ENCODE peak calls at places on chromosomes 5 and 9, in eight cellular contexts. One of them, this sample, is unnamed.

GRCh38 chr5:43000198-43000840 is 39.8 kb downstream of the ANXA2R start:
- DNase-seq in CD8-positive, alpha-beta T cell: no peak
- DNase-seq in left lung: no peak
- DNase-seq in CD4-positive, alpha-beta memory T cell: no peak
- DNase-seq in colonic mucosa: no peak
- DNase-seq in effector memory CD4-positive, alpha-beta T cell: no peak
- DNase-seq in lower lobe of right lung: no peak
- DNase-seq in body of pancreas: no peak
- DNase-seq in this sample: no peak

GRCh38 chr9:130681769-130682489 is 11.7 kb upstream of the EXOSC2 start:
- DNase-seq in CD8-positive, alpha-beta T cell: no peak
- DNase-seq in left lung: no peak
- DNase-seq in CD4-positive, alpha-beta memory T cell: peak; percentile 40
- DNase-seq in colonic mucosa: peak; percentile 41
- DNase-seq in effector memory CD4-positive, alpha-beta T cell: no peak
- DNase-seq in lower lobe of right lung: no peak
- DNase-seq in body of pancreas: no peak
- DNase-seq in this sample: no peak

GRCh38 chr9:132235894-132236661 is 74.2 kb downstream of the NTNG2 start:
- DNase-seq in CD8-positive, alpha-beta T cell: peak; percentile 74
- DNase-seq in left lung: peak; percentile 93
- DNase-seq in CD4-positive, alpha-beta memory T cell: peak; percentile 75
- DNase-seq in colonic mucosa: peak; percentile 76
- DNase-seq in effector memory CD4-positive, alpha-beta T cell: peak; percentile 51
- DNase-seq in lower lobe of right lung: peak; percentile 84
- DNase-seq in body of pancreas: peak; percentile 86
- DNase-seq in this sample: peak; percentile 76

GRCh38 chr9:21294325-21294724 is 10.8 kb downstream of the IFNA5 start:
- DNase-seq in CD8-positive, alpha-beta T cell: no peak
- DNase-seq in left lung: no peak
- DNase-seq in CD4-positive, alpha-beta memory T cell: no peak
- DNase-seq in colonic mucosa: no peak
- DNase-seq in effector memory CD4-positive, alpha-beta T cell: no peak
- DNase-seq in lower lobe of right lung: no peak
- DNase-seq in body of pancreas: no peak
- DNase-seq in this sample: no peak

GRCh38 chr5:172412724-172413260 is 41.5 kb downstream of the SH3PXD2B start:
- DNase-seq in CD8-positive, alpha-beta T cell: no peak
- DNase-seq in left lung: peak; percentile 91
- DNase-seq in CD4-positive, alpha-beta memory T cell: no peak
- DNase-seq in colonic mucosa: peak; percentile 63
- DNase-seq in effector memory CD4-positive, alpha-beta T cell: no peak
- DNase-seq in lower lobe of right lung: peak; percentile 88
- DNase-seq in body of pancreas: peak; percentile 56
- DNase-seq in this sample: peak; percentile 59

GRCh38 chr5:181173420-181174342 is 26.3 kb downstream of the OR2V2 start:
- DNase-seq in CD8-positive, alpha-beta T cell: no peak
- DNase-seq in left lung: no peak
- DNase-seq in CD4-positive, alpha-beta memory T cell: peak; percentile 60
- DNase-seq in colonic mucosa: peak; percentile 60
- DNase-seq in effector memory CD4-positive, alpha-beta T cell: no peak
- DNase-seq in lower lobe of right lung: no peak
- DNase-seq in body of pancreas: no peak
- DNase-seq in this sample: no peak

GRCh38 chr9:108575286-108575685 is 280.5 kb downstream of the ACTL7B start:
- DNase-seq in CD8-positive, alpha-beta T cell: no peak
- DNase-seq in left lung: no peak
- DNase-seq in CD4-positive, alpha-beta memory T cell: no peak
- DNase-seq in colonic mucosa: no peak
- DNase-seq in effector memory CD4-positive, alpha-beta T cell: no peak
- DNase-seq in lower lobe of right lung: no peak
- DNase-seq in body of pancreas: no peak
- DNase-seq in this sample: no peak

GRCh38 chr9:4630836-4631235 is 31.3 kb upstream of the PLPP6 start:
- DNase-seq in CD8-positive, alpha-beta T cell: no peak
- DNase-seq in left lung: no peak
- DNase-seq in CD4-positive, alpha-beta memory T cell: no peak
- DNase-seq in colonic mucosa: no peak
- DNase-seq in effector memory CD4-positive, alpha-beta T cell: no peak
- DNase-seq in lower lobe of right lung: no peak
- DNase-seq in body of pancreas: no peak
- DNase-seq in this sample: no peak

GRCh38 chr9:85040806-85041575 is 371.5 kb downstream of the NTRK2 start:
- DNase-seq in CD8-positive, alpha-beta T cell: no peak
- DNase-seq in left lung: no peak
- DNase-seq in CD4-positive, alpha-beta memory T cell: no peak
- DNase-seq in colonic mucosa: no peak
- DNase-seq in effector memory CD4-positive, alpha-beta T cell: no peak
- DNase-seq in lower lobe of right lung: no peak
- DNase-seq in body of pancreas: no peak
- DNase-seq in this sample: no peak

GRCh38 chr9:89434636-89435314 is 63.1 kb downstream of the SEMA4D start:
- DNase-seq in CD8-positive, alpha-beta T cell: no peak
- DNase-seq in left lung: no peak
- DNase-seq in CD4-positive, alpha-beta memory T cell: no peak
- DNase-seq in colonic mucosa: no peak
- DNase-seq in effector memory CD4-positive, alpha-beta T cell: no peak
- DNase-seq in lower lobe of right lung: no peak
- DNase-seq in body of pancreas: no peak
- DNase-seq in this sample: no peak

GRCh38 chr5:59923465-59923864 is 29.9 kb upstream of the PDE4D start:
- DNase-seq in CD8-positive, alpha-beta T cell: no peak
- DNase-seq in left lung: no peak
- DNase-seq in CD4-positive, alpha-beta memory T cell: no peak
- DNase-seq in colonic mucosa: no peak
- DNase-seq in effector memory CD4-positive, alpha-beta T cell: no peak
- DNase-seq in lower lobe of right lung: no peak
- DNase-seq in body of pancreas: no peak
- DNase-seq in this sample: no peak

GRCh38 chr5:140821375-140822280 is at the start of gene PCDHA5:
- DNase-seq in CD8-positive, alpha-beta T cell: no peak
- DNase-seq in left lung: peak; percentile 57
- DNase-seq in CD4-positive, alpha-beta memory T cell: no peak
- DNase-seq in colonic mucosa: no peak
- DNase-seq in effector memory CD4-positive, alpha-beta T cell: no peak
- DNase-seq in lower lobe of right lung: no peak
- DNase-seq in body of pancreas: no peak
- DNase-seq in this sample: no peak

GRCh38 chr9:88379352-88379751 is 8.9 kb upstream of the SPIN1 start:
- DNase-seq in CD8-positive, alpha-beta T cell: no peak
- DNase-seq in left lung: no peak
- DNase-seq in CD4-positive, alpha-beta memory T cell: no peak
- DNase-seq in colonic mucosa: no peak
- DNase-seq in effector memory CD4-positive, alpha-beta T cell: no peak
- DNase-seq in lower lobe of right lung: no peak
- DNase-seq in body of pancreas: no peak
- DNase-seq in this sample: no peak

GRCh38 chr5:32251864-32252458 is 60.8 kb downstream of the MTMR12 start:
- DNase-seq in CD8-positive, alpha-beta T cell: no peak
- DNase-seq in left lung: no peak
- DNase-seq in CD4-positive, alpha-beta memory T cell: no peak
- DNase-seq in colonic mucosa: no peak
- DNase-seq in effector memory CD4-positive, alpha-beta T cell: no peak
- DNase-seq in lower lobe of right lung: no peak
- DNase-seq in body of pancreas: no peak
- DNase-seq in this sample: no peak

GRCh38 chr5:142364251-142365145 is 39.7 kb upstream of the SPRY4 start:
- DNase-seq in CD8-positive, alpha-beta T cell: no peak
- DNase-seq in left lung: no peak
- DNase-seq in CD4-positive, alpha-beta memory T cell: no peak
- DNase-seq in colonic mucosa: no peak
- DNase-seq in effector memory CD4-positive, alpha-beta T cell: no peak
- DNase-seq in lower lobe of right lung: no peak
- DNase-seq in body of pancreas: no peak
- DNase-seq in this sample: peak; percentile 65

GRCh38 chr9:138006576-138007233 is 129.1 kb downstream of the CACNA1B start:
- DNase-seq in CD8-positive, alpha-beta T cell: no peak
- DNase-seq in left lung: peak; percentile 66
- DNase-seq in CD4-positive, alpha-beta memory T cell: no peak
- DNase-seq in colonic mucosa: no peak
- DNase-seq in effector memory CD4-positive, alpha-beta T cell: no peak
- DNase-seq in lower lobe of right lung: peak; percentile 21
- DNase-seq in body of pancreas: no peak
- DNase-seq in this sample: no peak
- H3K4me3 ChIP-seq in CD8-positive, alpha-beta T cell: no peak overlapping the region
- H3K4me3 ChIP-seq in left lung: no peak overlapping the region
- H3K4me3 ChIP-seq in CD4-positive, alpha-beta memory T cell: no peak overlapping the region
- H3K4me3 ChIP-seq in colonic mucosa: no peak overlapping the region
- H3K4me3 ChIP-seq in effector memory CD4-positive, alpha-beta T cell: no peak overlapping the region
- H3K4me3 ChIP-seq in lower lobe of right lung: no peak overlapping the region
- H3K4me3 ChIP-seq in body of pancreas: no peak overlapping the region
- H3K4me3 ChIP-seq in this sample: no peak overlapping the region

DNA sequence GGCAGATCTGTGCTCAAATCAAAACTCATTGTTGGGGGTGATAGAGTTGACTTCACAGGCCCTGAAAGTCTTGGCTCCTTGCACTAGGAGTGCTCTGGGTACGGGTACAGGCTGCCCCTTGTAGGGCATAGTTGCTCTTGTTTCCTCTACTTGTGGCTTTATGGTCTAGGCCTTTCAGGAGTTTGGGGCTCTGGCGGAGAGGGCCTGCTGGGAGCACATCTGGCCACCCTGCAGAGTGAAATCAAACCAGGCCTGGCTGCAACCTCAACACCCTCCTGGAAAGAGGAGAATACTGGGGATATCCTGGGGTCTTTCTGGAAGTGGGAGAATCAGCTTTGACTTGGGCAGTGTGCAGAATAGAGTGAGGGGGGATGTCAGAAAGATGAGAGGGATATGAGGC is 1.5 kb downstream of the TGFBI start:
- DNase-seq in CD8-positive, alpha-beta T cell: no peak
- DNase-seq in left lung: no peak
- DNase-seq in CD4-positive, alpha-beta memory T cell: no peak
- DNase-seq in colonic mucosa: no peak
- DNase-seq in effector memory CD4-positive, alpha-beta T cell: no peak
- DNase-seq in lower lobe of right lung: no peak
- DNase-seq in body of pancreas: no peak
- DNase-seq in this sample: peak; percentile 9
- H3K4me1 ChIP-seq in CD8-positive, alpha-beta T cell: no peaks in the 10 kb centered on the region
- H3K4me1 ChIP-seq in left lung: peaks cover 37% of the 10 kb centered on the region
- H3K4me1 ChIP-seq in CD4-positive, alpha-beta memory T cell: peaks cover 30% of the 10 kb centered on the region
- H3K4me1 ChIP-seq in colonic mucosa: peaks cover 4% of the 10 kb centered on the region
- H3K4me1 ChIP-seq in effector memory CD4-positive, alpha-beta T cell: no peaks in the 10 kb centered on the region
- H3K4me1 ChIP-seq in lower lobe of right lung: peaks cover 45% of the 10 kb centered on the region
- H3K4me1 ChIP-seq in body of pancreas: peaks cover 12% of the 10 kb centered on the region
- H3K4me1 ChIP-seq in this sample: no peaks in the 10 kb centered on the region

GRCh38 chr9:35829764-35830096 is 702 bp downstream of the TMEM8B start:
- DNase-seq in CD8-positive, alpha-beta T cell: no peak
- DNase-seq in left lung: no peak
- DNase-seq in CD4-positive, alpha-beta memory T cell: no peak
- DNase-seq in colonic mucosa: no peak
- DNase-seq in effector memory CD4-positive, alpha-beta T cell: no peak
- DNase-seq in lower lobe of right lung: no peak
- DNase-seq in body of pancreas: no peak
- DNase-seq in this sample: no peak
- H3K4me3 ChIP-seq in CD8-positive, alpha-beta T cell: peak overlapping the region; percentile 89
- H3K4me3 ChIP-seq in left lung: peak overlapping the region; percentile 57
- H3K4me3 ChIP-seq in CD4-positive, alpha-beta memory T cell: peak overlapping the region; percentile 70
- H3K4me3 ChIP-seq in colonic mucosa: peak overlapping the region; percentile 64
- H3K4me3 ChIP-seq in effector memory CD4-positive, alpha-beta T cell: peak overlapping the region; percentile 79
- H3K4me3 ChIP-seq in lower lobe of right lung: peak overlapping the region; percentile 72
- H3K4me3 ChIP-seq in body of pancreas: peak overlapping the region; percentile 85
- H3K4me3 ChIP-seq in this sample: peak overlapping the region; percentile 62

DNA sequence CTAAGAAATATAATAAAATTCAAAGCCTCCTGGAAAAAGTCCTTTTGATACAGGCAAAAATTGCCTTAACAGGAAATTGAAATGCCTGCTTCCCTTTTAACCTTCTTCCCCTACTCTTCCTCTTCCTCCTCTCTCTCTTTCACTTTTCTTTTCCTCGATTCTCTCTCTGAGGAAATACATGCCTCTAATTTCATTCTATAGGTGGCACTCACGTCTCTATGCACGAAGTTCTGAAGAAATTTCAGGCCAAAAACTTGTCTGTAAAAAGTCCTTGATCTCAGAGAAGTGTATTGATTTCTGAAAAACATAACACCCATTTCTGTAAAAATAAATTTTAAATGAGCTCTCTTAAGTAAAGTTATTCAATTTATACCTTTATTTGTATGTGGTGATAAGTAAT is 371.7 kb upstream of the IRX4 start:
- DNase-seq in CD8-positive, alpha-beta T cell: no peak
- DNase-seq in left lung: no peak
- DNase-seq in CD4-positive, alpha-beta memory T cell: no peak
- DNase-seq in colonic mucosa: no peak
- DNase-seq in effector memory CD4-positive, alpha-beta T cell: no peak
- DNase-seq in lower lobe of right lung: no peak
- DNase-seq in body of pancreas: no peak
- DNase-seq in this sample: no peak
- H3K4me1 ChIP-seq in CD8-positive, alpha-beta T cell: no peaks in the 10 kb centered on the region
- H3K4me1 ChIP-seq in left lung: no peaks in the 10 kb centered on the region
- H3K4me1 ChIP-seq in CD4-positive, alpha-beta memory T cell: no peaks in the 10 kb centered on the region
- H3K4me1 ChIP-seq in colonic mucosa: no peaks in the 10 kb centered on the region
- H3K4me1 ChIP-seq in effector memory CD4-positive, alpha-beta T cell: no peaks in the 10 kb centered on the region
- H3K4me1 ChIP-seq in lower lobe of right lung: no peaks in the 10 kb centered on the region
- H3K4me1 ChIP-seq in body of pancreas: no peaks in the 10 kb centered on the region
- H3K4me1 ChIP-seq in this sample: no peaks in the 10 kb centered on the region

GRCh38 chr9:107286057-107286456 is 3.0 kb downstream of the RAD23B start:
- DNase-seq in CD8-positive, alpha-beta T cell: no peak
- DNase-seq in left lung: no peak
- DNase-seq in CD4-positive, alpha-beta memory T cell: no peak
- DNase-seq in colonic mucosa: no peak
- DNase-seq in effector memory CD4-positive, alpha-beta T cell: no peak
- DNase-seq in lower lobe of right lung: no peak
- DNase-seq in body of pancreas: no peak
- DNase-seq in this sample: no peak
- H3K4me3 ChIP-seq in CD8-positive, alpha-beta T cell: no peak overlapping the region
- H3K4me3 ChIP-seq in left lung: no peak overlapping the region
- H3K4me3 ChIP-seq in CD4-positive, alpha-beta memory T cell: no peak overlapping the region
- H3K4me3 ChIP-seq in colonic mucosa: peak overlapping the region; percentile 95
- H3K4me3 ChIP-seq in effector memory CD4-positive, alpha-beta T cell: no peak overlapping the region
- H3K4me3 ChIP-seq in lower lobe of right lung: peak overlapping the region; percentile 95
- H3K4me3 ChIP-seq in body of pancreas: no peak overlapping the region
- H3K4me3 ChIP-seq in this sample: peak overlapping the region; percentile 91

GRCh38 chr5:154608531-154609011 is 130.5 kb upstream of the HAND1 start:
- DNase-seq in CD8-positive, alpha-beta T cell: no peak
- DNase-seq in left lung: no peak
- DNase-seq in CD4-positive, alpha-beta memory T cell: no peak
- DNase-seq in colonic mucosa: no peak
- DNase-seq in effector memory CD4-positive, alpha-beta T cell: no peak
- DNase-seq in lower lobe of right lung: no peak
- DNase-seq in body of pancreas: no peak
- DNase-seq in this sample: no peak
- H3K4me1 ChIP-seq in CD8-positive, alpha-beta T cell: peaks cover 9% of the 10 kb centered on the region
- H3K4me1 ChIP-seq in left lung: peaks cover 13% of the 10 kb centered on the region
- H3K4me1 ChIP-seq in CD4-positive, alpha-beta memory T cell: peaks cover 8% of the 10 kb centered on the region
- H3K4me1 ChIP-seq in colonic mucosa: peaks cover 10% of the 10 kb centered on the region
- H3K4me1 ChIP-seq in effector memory CD4-positive, alpha-beta T cell: peaks cover 6% of the 10 kb centered on the region
- H3K4me1 ChIP-seq in lower lobe of right lung: peaks cover 19% of the 10 kb centered on the region
- H3K4me1 ChIP-seq in body of pancreas: peaks cover 21% of the 10 kb centered on the region
- H3K4me1 ChIP-seq in this sample: no peaks in the 10 kb centered on the region